ENCODE peak calls at places on chromosomes 11 and 22, in ten cellular contexts. M, O, T, C, X, Y, I, A, L and W are unnamed samples.
A peak's percentile ranks its signal among the peaks of the same experiment; 100 is the strongest.

GRCh38 chr22:21446128-21446826 is 20.9 kb upstream of the TMEM191C start:
- DNase-seq in L (peak; percentile 8), A (no peak), Y (no peak), M (no peak), T (no peak), I (no peak), O (no peak), X (no peak), C (no peak), W (peak; percentile 3)

GRCh38 chr11:64869571-64870175 is 8.7 kb downstream of the EHD1 start:
- DNase-seq in T (no peak), Y (no peak), A (no peak), I (no peak), C (no peak), L (no peak), X (no peak), O (no peak), M (no peak), W (no peak)

GRCh38 chr11:2942447-2942846 is 13.2 kb upstream of the PHLDA2 start:
- DNase-seq in M (no peak), O (no peak), T (no peak), I (no peak), X (no peak), Y (no peak), C (no peak), A (no peak), L (no peak), W (no peak)

GRCh38 chr11:9575531-9576240 is 2.2 kb downstream of the WEE1 start:
- DNase-seq in T (no peak), C (no peak), A (no peak), Y (no peak), I (no peak), X (no peak), M (no peak), O (no peak), L (no peak), W (no peak)

GRCh38 chr22:28799834-28800307 is 498 bp downstream of the XBP1 start:
- DNase-seq in I (peak; percentile 72), Y (peak; percentile 85), X (peak; percentile 6), M (peak; percentile 33), O (no peak), L (peak; percentile 47), T (peak; percentile 73), C (no peak), A (peak; percentile 59), W (peak; percentile 69)

GRCh38 chr11:86802601-86803051 is 2.3 kb downstream of the PRSS23 start:
- DNase-seq in O (no peak), Y (no peak), T (no peak), L (peak; percentile 25), C (no peak), M (peak; percentile 56), A (peak; percentile 30), X (no peak), I (peak; percentile 25), W (peak; percentile 21)

GRCh38 chr22:42443240-42444059 is 11.2 kb upstream of the NFAM1 start:
- DNase-seq in A (no peak), X (peak; percentile 23), L (no peak), T (no peak), M (no peak), C (no peak), I (no peak), Y (no peak), O (no peak), W (no peak)

GRCh38 chr22:50507421-50507990 is at the start of gene LMF2:
- DNase-seq in X (peak; percentile 94), T (peak; percentile 95), M (no peak), L (peak; percentile 90), C (peak; percentile 92), A (no peak), Y (peak; percentile 97), O (peak; percentile 88), I (peak; percentile 91), W (peak; percentile 96)

GRCh38 chr22:46754110-46754799 is 8.2 kb upstream of the TBC1D22A start:
- DNase-seq in C (no peak), X (no peak), T (peak; percentile 92), L (no peak), Y (peak; percentile 98), I (peak; percentile 93), O (no peak), M (no peak), A (peak; percentile 98), W (no peak)

GRCh38 chr11:65113361-65113756 is 1.7 kb downstream of the TM7SF2 start:
- DNase-seq in L (no peak), A (no peak), I (no peak), O (no peak), M (no peak), X (no peak), C (no peak), T (no peak), Y (no peak), W (no peak)

GRCh38 chr11:44955019-44955738 is 4.5 kb upstream of the TP53I11 start:
- DNase-seq in M (no peak), O (no peak), T (peak; percentile 66), L (no peak), X (no peak), Y (peak; percentile 83), A (peak; percentile 73), C (no peak), I (peak; percentile 73), W (peak; percentile 71)